ENCODE peak calls at places on chromosome 11, in seven cellular contexts. One of them, this sample, is unnamed.
A peak's percentile ranks its signal among the peaks of the same experiment; 100 is the strongest.

GRCh38 chr11:19656140-19656541 is 56.5 kb upstream of the NAV2 start:
- DNase-seq in AG08395: no peak
- DNase-seq in astrocyte of the spinal cord: no peak
- DNase-seq in astrocyte of the cerebellum: no peak
- DNase-seq in epithelial cell of prostate: no peak
- DNase-seq in T-helper 17 cell: no peak
- DNase-seq in IMR-90: no peak
- DNase-seq in this sample: no peak

GRCh38 chr11:6703247-6704063 is 20.3 kb upstream of the MRPL17 start:
- DNase-seq in astrocyte of the cerebellum: no peak
- DNase-seq in epithelial cell of prostate: peak; percentile 26
- DNase-seq in T-helper 17 cell: no peak
- DNase-seq in IMR-90: peak; percentile 57
- DNase-seq in astrocyte of the spinal cord: peak; percentile 57
- DNase-seq in AG08395: peak; percentile 84
- DNase-seq in this sample: peak; percentile 50

GRCh38 chr11:108117746-108118371 is 3.5 kb upstream of the ACAT1 start:
- DNase-seq in T-helper 17 cell: no peak
- DNase-seq in epithelial cell of prostate: no peak
- DNase-seq in astrocyte of the spinal cord: peak; percentile 72
- DNase-seq in IMR-90: peak; percentile 76
- DNase-seq in AG08395: peak; percentile 48
- DNase-seq in astrocyte of the cerebellum: peak; percentile 62
- DNase-seq in this sample: no peak

GRCh38 chr11:304915-305833 is 2.4 kb upstream of the IFITM2 start:
- DNase-seq in AG08395: peak; percentile 86
- DNase-seq in IMR-90: peak; percentile 79
- DNase-seq in astrocyte of the spinal cord: peak; percentile 81
- DNase-seq in epithelial cell of prostate: no peak
- DNase-seq in astrocyte of the cerebellum: peak; percentile 76
- DNase-seq in T-helper 17 cell: no peak
- DNase-seq in this sample: peak; percentile 50

GRCh38 chr11:61636676-61637075 is 43.5 kb upstream of the DAGLA start:
- DNase-seq in AG08395: no peak
- DNase-seq in astrocyte of the cerebellum: no peak
- DNase-seq in IMR-90: no peak
- DNase-seq in T-helper 17 cell: no peak
- DNase-seq in astrocyte of the spinal cord: no peak
- DNase-seq in epithelial cell of prostate: no peak
- DNase-seq in this sample: no peak

GRCh38 chr11:65499713-65500261 is 942 bp downstream of the MALAT1 start:
- DNase-seq in T-helper 17 cell: no peak
- DNase-seq in astrocyte of the spinal cord: no peak
- DNase-seq in astrocyte of the cerebellum: no peak
- DNase-seq in epithelial cell of prostate: no peak
- DNase-seq in IMR-90: no peak
- DNase-seq in AG08395: no peak
- DNase-seq in this sample: no peak

GRCh38 chr11:129862123-129862522 is 33.3 kb downstream of the NFRKB start:
- DNase-seq in T-helper 17 cell: no peak
- DNase-seq in astrocyte of the spinal cord: no peak
- DNase-seq in epithelial cell of prostate: no peak
- DNase-seq in AG08395: no peak
- DNase-seq in IMR-90: no peak
- DNase-seq in astrocyte of the cerebellum: no peak
- DNase-seq in this sample: no peak

GRCh38 chr11:85827768-85828639 is 17.1 kb upstream of the SYTL2 start:
- DNase-seq in T-helper 17 cell: no peak
- DNase-seq in epithelial cell of prostate: peak; percentile 64
- DNase-seq in astrocyte of the spinal cord: peak; percentile 95
- DNase-seq in AG08395: peak; percentile 89
- DNase-seq in IMR-90: peak; percentile 91
- DNase-seq in astrocyte of the cerebellum: peak; percentile 80
- DNase-seq in this sample: no peak

GRCh38 chr11:101264303-101264702 is 134.7 kb upstream of the PGR start:
- DNase-seq in AG08395: no peak
- DNase-seq in T-helper 17 cell: no peak
- DNase-seq in IMR-90: no peak
- DNase-seq in astrocyte of the cerebellum: no peak
- DNase-seq in astrocyte of the spinal cord: no peak
- DNase-seq in epithelial cell of prostate: no peak
- DNase-seq in this sample: no peak

GRCh38 chr11:63888170-63889086 is 28.5 kb downstream of the RCOR2 start:
- DNase-seq in astrocyte of the cerebellum: peak; percentile 45
- DNase-seq in epithelial cell of prostate: peak; percentile 73
- DNase-seq in AG08395: peak; percentile 66
- DNase-seq in T-helper 17 cell: peak; percentile 62
- DNase-seq in astrocyte of the spinal cord: peak; percentile 49
- DNase-seq in IMR-90: peak; percentile 52
- DNase-seq in this sample: peak; percentile 21

This sample was measured in MG63.